ENCODE peak calls at places on chromosomes 6 and 20, in six cellular contexts. Z, Y, V, T, D and B are unnamed samples.
A peak's percentile ranks its signal among the peaks of the same experiment; 100 is the strongest.

GRCh38 chr20:8670900-8671229 is 398.0 kb upstream of the PLCB4 start:
- DNase-seq in T (peak; percentile 77), Z (peak; percentile 37), D (peak; percentile 49), Y (no peak), V (no peak), B (no peak)

GRCh38 chr20:17835240-17835940 is 133.2 kb downstream of the SNX5 start:
- DNase-seq in V (no peak), T (no peak), D (no peak), Z (peak; percentile 51), Y (peak; percentile 85), B (no peak)

GRCh38 chr20:47314647-47315338 is 41.7 kb downstream of the ZMYND8 start:
- DNase-seq in D (no peak), Y (no peak), V (no peak), T (no peak), Z (no peak), B (no peak)

GRCh38 chr6:113396644-113397201 is 460.4 kb upstream of the MARCKS start:
- DNase-seq in Z (no peak), T (no peak), Y (no peak), V (no peak), D (no peak), B (no peak)

GRCh38 chr6:96450082-96450759 is 71.4 kb upstream of the UFL1 start:
- DNase-seq in D (no peak), Y (no peak), T (no peak), Z (no peak), V (no peak), B (no peak)

GRCh38 chr6:44404022-44404714 is 16.7 kb downstream of the CDC5L start:
- DNase-seq in V (no peak), T (peak; percentile 32), Y (no peak), Z (no peak), D (no peak), B (no peak)

GRCh38 chr6:20877008-20877937 is 343.0 kb downstream of the CDKAL1 start:
- DNase-seq in T (peak; percentile 79), V (peak; percentile 6), D (no peak), Z (peak; percentile 85), Y (peak; percentile 85), B (peak; percentile 94)

GRCh38 chr6:43758617-43759050 is 11.4 kb upstream of the VEGFA start:
- DNase-seq in Y (no peak), D (peak; percentile 67), T (no peak), V (no peak), Z (no peak), B (no peak)

GRCh38 chr20:16761305-16761829 is 13.2 kb downstream of the OTOR start:
- DNase-seq in T (peak; percentile 44), V (peak; percentile 36), Z (peak; percentile 35), Y (peak; percentile 86), D (peak; percentile 53), B (peak; percentile 39)

GRCh38 chr20:34164569-34164968 is 52.5 kb upstream of the EIF2S2 start:
- DNase-seq in T (no peak), V (no peak), Y (no peak), Z (no peak), D (no peak), B (no peak)

GRCh38 chr6:20952605-20953004 is 418.3 kb downstream of the CDKAL1 start:
- DNase-seq in V (peak; percentile 3), Z (peak; percentile 41), Y (peak; percentile 63), T (peak; percentile 80), D (no peak), B (no peak)

GRCh38 chr20:15395457-15395856 is 1058.0 kb upstream of the FLRT3 start:
- DNase-seq in D (no peak), T (no peak), V (no peak), Y (no peak), Z (no peak), B (no peak)

GRCh38 chr6:52361347-52361944 is 505 bp upstream of the PAQR8 start:
- DNase-seq in Y (no peak), T (no peak), V (peak; percentile 5), Z (no peak), D (no peak), B (no peak)

GRCh38 chr6:35397806-35398418 is 54.2 kb upstream of the FANCE start:
- DNase-seq in T (no peak), Z (no peak), V (no peak), Y (no peak), D (no peak), B (no peak)

GRCh38 chr6:14900919-14901318 is 344.9 kb upstream of the JARID2 start:
- DNase-seq in D (no peak), Y (no peak), V (no peak), Z (no peak), T (no peak), B (no peak)

GRCh38 chr20:25233016-25233772 is 14.7 kb upstream of the PYGB start:
- DNase-seq in V (peak; percentile 53), D (no peak), Z (peak; percentile 75), T (no peak), Y (peak; percentile 75), B (peak; percentile 55)

GRCh38 chr6:41707565-41708200 is 27.7 kb downstream of the TFEB start:
- DNase-seq in T (no peak), Y (no peak), V (no peak), D (no peak), Z (no peak), B (no peak)
- H3K4me3 ChIP-seq in T (no peak overlapping the region), Y (no peak overlapping the region), V (no peak overlapping the region), D (no peak overlapping the region), Z (no peak overlapping the region), B (no peak overlapping the region)

GRCh38 chr6:3755637-3756515 is 4.4 kb upstream of the PXDC1 start:
- DNase-seq in V (no peak), T (no peak), D (no peak), Y (no peak), Z (no peak), B (no peak)
- H3K4me3 ChIP-seq in V (no peak overlapping the region), T (no peak overlapping the region), D (no peak overlapping the region), Y (no peak overlapping the region), Z (no peak overlapping the region), B (no peak overlapping the region)

DNA sequence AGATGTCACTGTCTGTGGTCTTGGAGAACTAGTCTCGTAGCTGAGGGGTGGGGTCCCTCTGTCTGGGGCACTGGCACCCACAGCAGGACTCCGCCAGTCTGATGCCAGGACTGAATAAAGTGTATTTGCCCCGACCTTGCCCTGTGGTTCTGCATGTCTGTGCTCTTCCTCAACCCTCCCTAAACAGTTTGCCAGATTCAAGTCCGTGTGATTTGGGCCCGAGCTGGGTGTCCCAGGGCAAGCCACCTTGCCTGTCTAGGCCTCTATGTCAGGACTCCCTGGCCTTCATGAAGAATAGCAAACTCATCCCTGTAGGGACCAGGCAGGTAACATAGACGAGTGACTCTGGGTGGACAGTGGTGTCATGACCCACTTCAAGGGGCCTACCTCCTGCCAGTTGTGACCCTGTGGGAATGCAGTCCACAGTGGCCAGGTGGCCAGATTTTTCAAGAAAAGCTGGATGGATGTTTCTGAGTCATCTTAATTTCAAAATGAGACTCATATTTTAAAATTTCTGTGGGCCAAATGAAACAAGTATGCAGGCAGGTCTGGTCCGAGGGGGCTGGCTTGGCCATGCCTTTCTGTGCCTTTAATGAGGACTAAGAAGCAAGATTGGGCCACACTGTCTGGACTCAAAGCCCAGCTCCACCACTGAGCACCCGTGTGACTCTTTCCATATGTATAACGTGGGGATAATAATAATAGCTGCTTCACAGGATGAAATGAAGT is 3.4 kb downstream of the SOX12 start:
- DNase-seq in D (no peak), Y (no peak), T (no peak), Z (no peak), V (no peak), B (no peak)
- H3K4me3 ChIP-seq in D (peak overlapping the region; percentile 93), Y (peak overlapping the region; percentile 71), T (peak overlapping the region; percentile 67), Z (peak overlapping the region; percentile 84), V (no peak overlapping the region), B (peak overlapping the region; percentile 88)

GRCh38 chr20:3766381-3766780 is 1.2 kb downstream of the ADISSP start:
- DNase-seq in Y (no peak), T (no peak), V (no peak), Z (no peak), D (no peak), B (no peak)
- H3K4me3 ChIP-seq in Y (peak overlapping the region; percentile 72), T (peak overlapping the region; percentile 97), V (no peak overlapping the region), Z (peak overlapping the region; percentile 90), D (peak overlapping the region; percentile 83), B (peak overlapping the region; percentile 70)

GRCh38 chr6:136969930-136970329 is 47.8 kb downstream of the SLC35D3 start:
- DNase-seq in D (no peak), Z (no peak), T (no peak), V (no peak), Y (no peak), B (no peak)
- H3K4me3 ChIP-seq in D (no peak overlapping the region), Z (no peak overlapping the region), T (no peak overlapping the region), V (no peak overlapping the region), Y (no peak overlapping the region), B (no peak overlapping the region)

DNA sequence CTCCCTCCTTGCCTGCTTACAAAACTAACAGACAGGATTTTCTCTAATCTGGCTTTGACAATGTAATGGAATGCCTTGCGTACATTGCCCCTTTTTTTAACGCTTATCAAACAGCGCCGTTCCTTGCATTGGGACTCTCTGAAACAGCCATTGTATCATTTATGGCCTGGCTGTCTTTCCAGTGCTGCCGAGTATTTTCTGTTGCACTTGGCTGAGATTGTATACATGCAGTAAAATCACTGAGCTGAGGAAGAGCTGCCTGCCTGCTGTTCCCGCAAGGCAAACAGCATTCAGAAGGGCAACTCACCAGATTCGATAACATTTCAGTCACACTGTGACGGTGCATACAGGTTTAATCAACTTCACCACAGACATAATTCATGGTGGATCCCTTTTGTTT is 106.0 kb downstream of the SH3BGRL2 start:
- DNase-seq in Z (no peak), D (peak; percentile 6), T (no peak), Y (peak; percentile 33), V (no peak), B (no peak)
- H3K4me3 ChIP-seq in Z (no peak overlapping the region), D (no peak overlapping the region), T (no peak overlapping the region), Y (peak overlapping the region; percentile 7), V (no peak overlapping the region), B (peak overlapping the region; percentile 4)

GRCh38 chr6:50819906-50820589 is 1.4 kb downstream of the TFAP2B start:
- DNase-seq in D (no peak), T (no peak), V (peak; percentile 55), Z (no peak), Y (no peak), B (no peak)
- H3K4me3 ChIP-seq in D (peak overlapping the region; percentile 47), T (no peak overlapping the region), V (peak overlapping the region; percentile 66), Z (no peak overlapping the region), Y (no peak overlapping the region), B (no peak overlapping the region)

DNA sequence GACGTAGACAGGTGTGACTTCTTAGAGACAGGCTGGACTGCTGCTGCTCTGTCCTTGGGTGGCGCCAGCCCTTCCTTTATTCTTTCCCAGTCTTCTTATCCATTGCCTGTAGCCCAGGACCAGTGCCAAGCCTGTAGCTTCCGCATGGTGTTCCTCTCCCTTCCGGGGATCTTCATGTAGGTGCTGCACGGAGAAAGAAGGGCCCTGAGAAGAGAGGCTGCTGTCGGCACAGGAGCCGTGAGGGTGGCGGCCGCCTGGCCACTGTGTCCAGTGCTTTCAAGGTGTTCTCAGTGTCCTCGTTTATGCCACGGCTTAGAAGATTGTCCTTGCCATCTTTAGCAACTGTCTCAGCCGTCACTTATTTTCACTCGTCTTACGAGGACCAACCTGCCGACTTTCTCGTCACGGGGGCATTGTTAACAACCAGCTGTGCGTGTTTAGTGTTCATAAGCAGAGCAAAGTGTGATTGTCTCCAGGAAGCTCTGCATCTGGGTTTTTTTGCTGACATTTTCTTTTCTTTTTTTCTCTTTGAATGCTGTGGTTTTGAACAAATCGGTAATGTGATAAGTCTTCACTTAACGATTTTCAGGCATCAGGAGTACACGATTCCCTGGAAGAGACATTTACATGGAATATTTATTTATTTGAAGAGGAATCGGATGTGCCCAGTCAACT is 61.2 kb downstream of the PPP1R14C start:
- DNase-seq in T (no peak), Y (no peak), Z (no peak), D (no peak), V (no peak), B (no peak)
- H3K4me3 ChIP-seq in T (no peak overlapping the region), Y (no peak overlapping the region), Z (no peak overlapping the region), D (no peak overlapping the region), V (no peak overlapping the region), B (no peak overlapping the region)

GRCh38 chr6:108118359-108118724 is 43.8 kb upstream of the OSTM1 start:
- DNase-seq in V (no peak), Y (no peak), T (no peak), D (peak; percentile 62), Z (no peak), B (no peak)
- H3K4me3 ChIP-seq in V (no peak overlapping the region), Y (peak overlapping the region; percentile 57), T (peak overlapping the region; percentile 41), D (peak overlapping the region; percentile 53), Z (peak overlapping the region; percentile 56), B (peak overlapping the region; percentile 52)